ENCODE peak calls at places on chromosomes 11 and 22, in six cellular contexts. L, E, T, P, Q and G are unnamed samples.

GRCh38 chr11:18802381-18803257 is 11.0 kb upstream of the PTPN5 start:
- DNase-seq in L (peak), E (peak), T (peak), P (peak), Q (peak), G (peak)

GRCh38 chr22:18116634-18117033 is 6.0 kb downstream of the TUBA8 start:
- DNase-seq in L (no peak), E (no peak), T (no peak), P (no peak), Q (no peak), G (no peak)

GRCh38 chr11:118673361-118674093 is 5.9 kb downstream of the TREH start:
- DNase-seq in L (no peak), E (no peak), T (no peak), P (no peak), Q (no peak), G (no peak)

GRCh38 chr11:65522640-65523322 is 2.1 kb upstream of the SCYL1 start:
- DNase-seq in L (no peak), E (no peak), T (no peak), P (no peak), Q (no peak), G (no peak)

GRCh38 chr11:102780491-102780918 is at the start of gene MMP10:
- DNase-seq in L (peak), E (peak), T (peak), P (peak), Q (peak), G (no peak)

GRCh38 chr11:71447791-71448256 is 369 bp downstream of the DHCR7 start:
- DNase-seq in L (no peak), E (no peak), T (peak), P (no peak), Q (peak), G (peak)

GRCh38 chr22:31068970-31069369 is 12.1 kb upstream of the SMTN start:
- DNase-seq in L (no peak), E (no peak), T (no peak), P (no peak), Q (peak), G (no peak)

GRCh38 chr11:17063171-17064002 is 14.1 kb downstream of the RPS13 start:
- DNase-seq in L (peak), E (peak), T (peak), P (peak), Q (peak), G (peak)

GRCh38 chr11:72842644-72843330 is 28.6 kb downstream of the ATG16L2 start:
- DNase-seq in L (no peak), E (no peak), T (no peak), P (no peak), Q (no peak), G (no peak)

GRCh38 chr22:38422615-38423511 is 32.1 kb downstream of the KCNJ4 start:
- DNase-seq in L (no peak), E (no peak), T (no peak), P (no peak), Q (peak), G (no peak)

GRCh38 chr11:66465371-66466224 is 1.1 kb upstream of the PELI3 start:
- DNase-seq in L (no peak), E (no peak), T (no peak), P (no peak), Q (no peak), G (no peak)

GRCh38 chr22:28024422-28024888 is 105.4 kb upstream of the PITPNB start:
- DNase-seq in L (no peak), E (no peak), T (no peak), P (no peak), Q (no peak), G (peak)

GRCh38 chr22:21020802-21021429 is 6.0 kb downstream of the P2RX6 start:
- DNase-seq in L (no peak), E (no peak), T (peak), P (peak), Q (peak), G (peak)

GRCh38 chr11:112297248-112297866 is 36.7 kb upstream of the PLET1 start:
- DNase-seq in L (no peak), E (no peak), T (no peak), P (no peak), Q (no peak), G (no peak)

GRCh38 chr11:2156416-2157182 is 4.4 kb downstream of the INS start:
- DNase-seq in L (peak), E (peak), T (peak), P (peak), Q (peak), G (peak)

GRCh38 chr11:35622070-35622469 is 3.8 kb downstream of the FJX1 start:
- DNase-seq in L (peak), E (peak), T (peak), P (peak), Q (peak), G (no peak)

GRCh38 chr22:24944224-24944937 is 2.1 kb downstream of the LHFPL7 start:
- DNase-seq in L (no peak), E (no peak), T (no peak), P (no peak), Q (no peak), G (no peak)

GRCh38 chr11:3375552-3375951 is 3.4 kb downstream of the ZNF195 start:
- DNase-seq in L (no peak), E (peak), T (no peak), P (no peak), Q (no peak), G (no peak)

GRCh38 chr11:117691206-117691490 is 105.9 kb downstream of the DSCAML1 start:
- DNase-seq in L (no peak), E (no peak), T (no peak), P (peak), Q (no peak), G (no peak)

GRCh38 chr11:75667268-75667830 is 1.5 kb downstream of the MAP6 start:
- DNase-seq in L (no peak), E (no peak), T (peak), P (peak), Q (peak), G (peak)
- TF ChIP-seq CTCF in L (no peak), E (no peak), T (no peak), P (peak), Q (peak), G (peak)

GRCh38 chr11:27420217-27420616 is 52.4 kb downstream of the LGR4 start:
- DNase-seq in L (no peak), E (no peak), T (no peak), P (no peak), Q (no peak), G (no peak)

GRCh38 chr11:27423125-27423524 is 49.5 kb downstream of the LGR4 start:
- DNase-seq in L (peak), E (peak), T (peak), P (no peak), Q (peak), G (peak)

GRCh38 chr11:27421819-27422494 is 50.6 kb downstream of the LGR4 start:
- DNase-seq in L (peak), E (no peak), T (no peak), P (no peak), Q (no peak), G (no peak)

GRCh38 chr11:27416568-27417176 is 53.7 kb upstream of the CCDC34 start:
- DNase-seq in L (no peak), E (no peak), T (no peak), P (peak), Q (no peak), G (no peak)

DNA sequence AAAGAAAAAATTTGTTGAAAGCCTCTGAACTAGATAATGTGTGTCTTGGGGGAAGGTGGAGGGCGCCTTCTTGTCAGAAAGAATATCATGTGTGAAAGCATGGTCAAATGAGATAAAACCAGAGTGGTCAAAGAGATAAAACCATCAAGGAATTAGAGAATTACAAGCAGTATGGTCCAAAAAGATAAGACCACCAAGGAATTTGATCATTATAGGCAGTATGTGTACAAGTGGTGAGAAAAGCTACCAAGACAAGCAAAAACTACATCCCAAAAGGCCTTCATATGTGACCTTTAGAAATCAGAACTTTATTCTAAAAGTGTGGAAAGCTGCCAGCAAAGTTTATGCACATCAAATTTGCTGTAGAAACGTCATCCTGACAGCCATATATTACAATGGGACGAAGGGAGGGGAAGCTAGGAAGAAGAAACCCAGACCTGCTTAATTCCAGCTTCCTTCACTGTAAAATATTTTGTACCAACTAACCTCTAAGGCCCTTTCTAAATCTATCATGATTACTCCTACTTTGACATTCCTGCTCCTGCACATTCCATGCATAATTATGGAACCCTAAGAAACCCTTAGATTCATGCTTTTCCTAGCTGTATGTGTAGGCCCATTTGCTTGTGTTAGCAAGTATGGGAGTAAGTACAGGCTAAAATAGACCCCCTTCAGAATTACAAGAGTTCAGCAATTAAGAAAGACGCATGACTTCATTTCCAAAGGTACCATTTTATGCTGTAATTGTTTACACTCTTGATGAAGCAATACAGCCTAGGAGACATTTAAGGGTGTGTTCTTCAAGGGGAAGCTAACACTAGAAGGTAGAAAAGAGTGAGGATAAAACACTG is 51.6 kb downstream of the LGR4 start:
- DNase-seq in L (no peak), E (no peak), T (no peak), P (no peak), Q (no peak), G (no peak)
- TF ChIP-seq CTCF in L (no peak), E (no peak), T (no peak), P (no peak), Q (no peak), G (no peak)

DNA sequence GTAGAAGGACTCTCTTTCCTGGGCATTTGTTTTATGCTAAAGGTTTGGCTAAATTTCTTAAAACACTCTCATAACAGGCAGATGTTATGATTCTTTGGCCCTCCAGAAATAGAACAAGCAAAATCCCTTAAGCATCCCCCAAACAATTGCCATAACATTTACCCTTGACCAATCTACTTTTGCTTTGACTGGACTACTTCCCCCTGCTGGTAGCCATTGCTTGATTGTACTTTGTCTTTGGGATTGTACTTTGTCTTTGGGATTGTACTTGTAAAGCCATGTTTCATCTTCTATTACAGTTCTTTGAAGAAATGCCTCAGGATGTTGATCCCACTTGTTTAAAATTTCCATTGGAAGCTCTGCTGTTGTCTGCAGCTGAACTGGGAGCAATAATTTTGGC is 53.3 kb upstream of the GLYAT start:
- DNase-seq in L (no peak), E (no peak), T (no peak), P (no peak), Q (peak), G (no peak)
- TF ChIP-seq CTCF in L (peak), E (peak), T (no peak), P (peak), Q (peak), G (peak)

GRCh38 chr11:130068986-130069683 is 559 bp upstream of the APLP2 start:
- DNase-seq in L (peak), E (peak), T (peak), P (peak), Q (peak), G (no peak)

GRCh38 chr11:130070109-130070828 is 575 bp downstream of the APLP2 start:
- DNase-seq in L (peak), E (peak), T (peak), P (peak), Q (peak), G (peak)

GRCh38 chr11:130069684-130070108 is at the start of gene APLP2:
- DNase-seq in L (peak), E (peak), T (peak), P (peak), Q (peak), G (peak)

GRCh38 chr11:130071211-130071712 is 1.6 kb downstream of the APLP2 start:
- DNase-seq in L (peak), E (peak), T (no peak), P (peak), Q (no peak), G (no peak)

GRCh38 chr11:130070829-130071205 is 1.1 kb downstream of the APLP2 start:
- DNase-seq in L (peak), E (peak), T (peak), P (peak), Q (peak), G (peak)
- TF ChIP-seq CTCF in L (no peak), E (no peak), T (no peak), P (no peak), Q (no peak), G (no peak)

GRCh38 chr11:8138526-8138925 is 30.3 kb downstream of the RIC3 start:
- DNase-seq in L (no peak), E (no peak), T (no peak), P (no peak), Q (no peak), G (no peak)
- TF ChIP-seq CTCF in L (no peak), E (no peak), T (no peak), P (no peak), Q (no peak), G (no peak)